ENCODE peak calls at places on chromosome 7, in eight cellular contexts. One of them, this sample, is unnamed.

GRCh38 chr7:2773608-2774007 is 70.5 kb downstream of the GNA12 start:
- DNase-seq in uterus: no peak
- DNase-seq in IMR-90: no peak
- DNase-seq in heart left ventricle: no peak
- DNase-seq in heart right ventricle: no peak
- DNase-seq in psoas muscle: no peak
- DNase-seq in right atrium auricular region: no peak
- DNase-seq in mammary epithelial cell: no peak
- DNase-seq in this sample: no peak

GRCh38 chr7:10121641-10122040 is 852.0 kb upstream of the PHF14 start:
- DNase-seq in IMR-90: no peak
- DNase-seq in right atrium auricular region: no peak
- DNase-seq in mammary epithelial cell: no peak
- DNase-seq in uterus: no peak
- DNase-seq in heart right ventricle: peak; percentile 23
- DNase-seq in heart left ventricle: no peak
- DNase-seq in psoas muscle: no peak
- DNase-seq in this sample: no peak

GRCh38 chr7:75878312-75878768 is 494 bp upstream of the RHBDD2 start:
- DNase-seq in heart right ventricle: no peak
- DNase-seq in uterus: no peak
- DNase-seq in psoas muscle: no peak
- DNase-seq in heart left ventricle: no peak
- DNase-seq in right atrium auricular region: no peak
- DNase-seq in mammary epithelial cell: no peak
- DNase-seq in IMR-90: no peak
- DNase-seq in this sample: no peak

GRCh38 chr7:101172854-101173751 is 7.0 kb downstream of the NAT16 start:
- DNase-seq in heart left ventricle: peak; percentile 84
- DNase-seq in uterus: no peak
- DNase-seq in right atrium auricular region: no peak
- DNase-seq in IMR-90: peak; percentile 71
- DNase-seq in mammary epithelial cell: peak; percentile 68
- DNase-seq in psoas muscle: peak; percentile 86
- DNase-seq in heart right ventricle: peak; percentile 55
- DNase-seq in this sample: no peak

GRCh38 chr7:139669106-139670061 is 108.4 kb downstream of the HIPK2 start:
- DNase-seq in mammary epithelial cell: no peak
- DNase-seq in uterus: no peak
- DNase-seq in IMR-90: no peak
- DNase-seq in heart right ventricle: no peak
- DNase-seq in right atrium auricular region: no peak
- DNase-seq in psoas muscle: no peak
- DNase-seq in heart left ventricle: no peak
- DNase-seq in this sample: no peak

GRCh38 chr7:22185559-22185958 is 171.4 kb downstream of the RAPGEF5 start:
- DNase-seq in heart left ventricle: no peak
- DNase-seq in heart right ventricle: no peak
- DNase-seq in IMR-90: no peak
- DNase-seq in mammary epithelial cell: no peak
- DNase-seq in uterus: no peak
- DNase-seq in right atrium auricular region: no peak
- DNase-seq in psoas muscle: no peak
- DNase-seq in this sample: no peak

GRCh38 chr7:148501707-148502139 is 88.8 kb upstream of the C7orf33 start:
- DNase-seq in psoas muscle: no peak
- DNase-seq in right atrium auricular region: no peak
- DNase-seq in heart right ventricle: no peak
- DNase-seq in IMR-90: no peak
- DNase-seq in heart left ventricle: no peak
- DNase-seq in mammary epithelial cell: no peak
- DNase-seq in uterus: no peak
- DNase-seq in this sample: peak; percentile 6

GRCh38 chr7:107816053-107816566 is 13.1 kb upstream of the SLC26A3 start:
- DNase-seq in IMR-90: no peak
- DNase-seq in heart left ventricle: no peak
- DNase-seq in heart right ventricle: no peak
- DNase-seq in mammary epithelial cell: no peak
- DNase-seq in right atrium auricular region: no peak
- DNase-seq in psoas muscle: no peak
- DNase-seq in uterus: no peak
- DNase-seq in this sample: no peak

GRCh38 chr7:156533420-156533819 is 107.2 kb upstream of the RNF32 start:
- DNase-seq in psoas muscle: no peak
- DNase-seq in heart right ventricle: no peak
- DNase-seq in right atrium auricular region: no peak
- DNase-seq in uterus: no peak
- DNase-seq in IMR-90: no peak
- DNase-seq in mammary epithelial cell: no peak
- DNase-seq in heart left ventricle: no peak
- DNase-seq in this sample: no peak

GRCh38 chr7:87234949-87235348 is 15.4 kb upstream of the TMEM243 start:
- DNase-seq in mammary epithelial cell: no peak
- DNase-seq in heart left ventricle: no peak
- DNase-seq in psoas muscle: no peak
- DNase-seq in IMR-90: peak; percentile 60
- DNase-seq in heart right ventricle: no peak
- DNase-seq in right atrium auricular region: no peak
- DNase-seq in uterus: no peak
- DNase-seq in this sample: peak; percentile 22

GRCh38 chr7:117827861-117828260 is 45.4 kb downstream of the CTTNBP2 start:
- DNase-seq in heart right ventricle: no peak
- DNase-seq in psoas muscle: no peak
- DNase-seq in uterus: no peak
- DNase-seq in IMR-90: peak; percentile 91
- DNase-seq in heart left ventricle: no peak
- DNase-seq in mammary epithelial cell: peak; percentile 57
- DNase-seq in right atrium auricular region: no peak
- DNase-seq in this sample: peak; percentile 92

GRCh38 chr7:50335795-50336754 is 31.6 kb downstream of the IKZF1 start:
- DNase-seq in psoas muscle: peak; percentile 56
- DNase-seq in mammary epithelial cell: no peak
- DNase-seq in right atrium auricular region: no peak
- DNase-seq in uterus: no peak
- DNase-seq in heart left ventricle: no peak
- DNase-seq in IMR-90: no peak
- DNase-seq in heart right ventricle: no peak
- DNase-seq in this sample: no peak

GRCh38 chr7:2880882-2881281 is 36.8 kb upstream of the GNA12 start:
- DNase-seq in uterus: peak; percentile 41
- DNase-seq in heart right ventricle: no peak
- DNase-seq in heart left ventricle: no peak
- DNase-seq in psoas muscle: no peak
- DNase-seq in IMR-90: no peak
- DNase-seq in mammary epithelial cell: no peak
- DNase-seq in right atrium auricular region: no peak
- DNase-seq in this sample: no peak

GRCh38 chr7:8455426-8455825 is 22.0 kb downstream of the NXPH1 start:
- DNase-seq in right atrium auricular region: no peak
- DNase-seq in heart right ventricle: no peak
- DNase-seq in psoas muscle: no peak
- DNase-seq in uterus: no peak
- DNase-seq in IMR-90: no peak
- DNase-seq in heart left ventricle: no peak
- DNase-seq in mammary epithelial cell: no peak
- DNase-seq in this sample: no peak

GRCh38 chr7:127486654-127487053 is 94.1 kb upstream of the ZNF800 start:
- DNase-seq in psoas muscle: no peak
- DNase-seq in right atrium auricular region: no peak
- DNase-seq in uterus: no peak
- DNase-seq in heart right ventricle: no peak
- DNase-seq in mammary epithelial cell: peak; percentile 29
- DNase-seq in IMR-90: peak; percentile 0
- DNase-seq in heart left ventricle: no peak
- DNase-seq in this sample: no peak

GRCh38 chr7:98281757-98282652 is 519 bp downstream of the BRI3 start:
- DNase-seq in mammary epithelial cell: no peak
- DNase-seq in heart right ventricle: peak; percentile 38
- DNase-seq in heart left ventricle: peak; percentile 82
- DNase-seq in psoas muscle: peak; percentile 83
- DNase-seq in right atrium auricular region: no peak
- DNase-seq in uterus: peak; percentile 40
- DNase-seq in IMR-90: no peak
- DNase-seq in this sample: no peak

GRCh38 chr7:74094224-74095095 is 10.9 kb downstream of the LIMK1 start:
- DNase-seq in heart left ventricle: peak; percentile 87
- DNase-seq in mammary epithelial cell: peak; percentile 94
- DNase-seq in heart right ventricle: peak; percentile 44
- DNase-seq in IMR-90: peak; percentile 95
- DNase-seq in psoas muscle: peak; percentile 78
- DNase-seq in uterus: peak; percentile 82
- DNase-seq in right atrium auricular region: peak; percentile 96
- DNase-seq in this sample: peak; percentile 94

GRCh38 chr7:113809591-113809990 is 109.2 kb downstream of the PPP1R3A start:
- DNase-seq in psoas muscle: no peak
- DNase-seq in heart right ventricle: no peak
- DNase-seq in mammary epithelial cell: no peak
- DNase-seq in uterus: no peak
- DNase-seq in right atrium auricular region: no peak
- DNase-seq in IMR-90: no peak
- DNase-seq in heart left ventricle: no peak
- DNase-seq in this sample: peak; percentile 20

GRCh38 chr7:36305226-36305625 is 84.4 kb upstream of the ANLN start:
- DNase-seq in right atrium auricular region: no peak
- DNase-seq in heart right ventricle: no peak
- DNase-seq in mammary epithelial cell: no peak
- DNase-seq in heart left ventricle: no peak
- DNase-seq in psoas muscle: no peak
- DNase-seq in uterus: no peak
- DNase-seq in IMR-90: no peak
- DNase-seq in this sample: no peak

GRCh38 chr7:114944742-114945625 is 23.1 kb downstream of the MDFIC start:
- DNase-seq in IMR-90: peak; percentile 94
- DNase-seq in psoas muscle: peak; percentile 92
- DNase-seq in mammary epithelial cell: no peak
- DNase-seq in heart left ventricle: peak; percentile 78
- DNase-seq in uterus: peak; percentile 88
- DNase-seq in right atrium auricular region: peak; percentile 89
- DNase-seq in heart right ventricle: peak; percentile 76
- DNase-seq in this sample: peak; percentile 93

GRCh38 chr7:40799-41750 is 151.3 kb upstream of the FAM20C start:
- DNase-seq in heart left ventricle: no peak
- DNase-seq in psoas muscle: peak; percentile 30
- DNase-seq in right atrium auricular region: peak; percentile 52
- DNase-seq in IMR-90: no peak
- DNase-seq in heart right ventricle: peak; percentile 3
- DNase-seq in mammary epithelial cell: no peak
- DNase-seq in uterus: no peak
- DNase-seq in this sample: no peak

GRCh38 chr7:28706607-28707006 is 251.5 kb downstream of the TRIL start:
- DNase-seq in psoas muscle: no peak
- DNase-seq in uterus: no peak
- DNase-seq in heart left ventricle: no peak
- DNase-seq in mammary epithelial cell: no peak
- DNase-seq in heart right ventricle: no peak
- DNase-seq in IMR-90: no peak
- DNase-seq in right atrium auricular region: no peak
- DNase-seq in this sample: no peak

DNA sequence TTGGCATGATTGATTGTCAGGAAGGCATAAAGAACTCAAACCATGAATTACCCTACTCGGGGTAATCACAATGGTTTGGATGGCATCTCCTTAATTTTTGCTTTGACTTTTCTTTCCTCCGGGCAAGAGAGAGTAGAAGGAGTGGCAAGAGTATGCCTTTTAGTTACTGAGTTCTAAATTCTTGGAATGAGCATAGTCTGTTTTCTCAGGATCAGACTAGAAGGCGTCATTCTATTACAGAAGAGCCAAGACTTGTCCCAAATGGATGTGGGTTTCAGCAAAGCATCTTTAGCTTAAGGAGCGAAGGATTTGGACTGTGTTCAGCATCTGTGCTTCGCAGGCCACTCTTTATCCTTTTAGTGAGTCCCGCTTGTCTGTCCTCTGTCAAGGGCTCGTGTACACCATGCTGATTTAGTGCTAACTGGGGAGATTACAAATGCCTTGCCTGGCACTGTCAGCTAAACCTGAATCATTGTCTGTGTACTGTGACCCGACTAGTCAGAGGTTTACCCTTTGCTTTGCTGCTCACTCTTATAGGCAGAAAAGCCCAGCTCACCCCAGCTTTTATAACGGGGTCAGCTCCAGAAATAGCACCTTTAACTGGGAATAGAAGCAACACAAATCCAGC is 465.6 kb downstream of the AUTS2 start:
- DNase-seq in mammary epithelial cell: no peak
- DNase-seq in uterus: no peak
- DNase-seq in right atrium auricular region: no peak
- DNase-seq in psoas muscle: no peak
- DNase-seq in heart left ventricle: no peak
- DNase-seq in heart right ventricle: peak; percentile 9
- DNase-seq in IMR-90: no peak
- DNase-seq in this sample: no peak
- TF ChIP-seq CTCF in mammary epithelial cell: no peak
- TF ChIP-seq CTCF in uterus: no peak
- TF ChIP-seq CTCF in right atrium auricular region: no peak
- TF ChIP-seq CTCF in psoas muscle: no peak
- TF ChIP-seq CTCF in heart left ventricle: no peak
- TF ChIP-seq CTCF in heart right ventricle: no peak
- TF ChIP-seq CTCF in IMR-90: no peak
- TF ChIP-seq CTCF in this sample: no peak

GRCh38 chr7:94378396-94378795 is 16.3 kb upstream of the COL1A2 start:
- DNase-seq in heart left ventricle: no peak
- DNase-seq in heart right ventricle: no peak
- DNase-seq in uterus: no peak
- DNase-seq in right atrium auricular region: no peak
- DNase-seq in mammary epithelial cell: no peak
- DNase-seq in psoas muscle: no peak
- DNase-seq in IMR-90: no peak
- DNase-seq in this sample: no peak
- H3K4me1 ChIP-seq in heart left ventricle: peaks cover 28% of the 10 kb centered on the region
- H3K4me1 ChIP-seq in heart right ventricle: no peaks in the 10 kb centered on the region
- H3K4me1 ChIP-seq in uterus: no peaks in the 10 kb centered on the region
- H3K4me1 ChIP-seq in right atrium auricular region: no peaks in the 10 kb centered on the region
- H3K4me1 ChIP-seq in mammary epithelial cell: peaks cover 5% of the 10 kb centered on the region
- H3K4me1 ChIP-seq in psoas muscle: no peaks in the 10 kb centered on the region
- H3K4me1 ChIP-seq in IMR-90: peaks cover 22% of the 10 kb centered on the region
- H3K4me1 ChIP-seq in this sample: peaks cover 43% of the 10 kb centered on the region

GRCh38 chr7:31336202-31337035 is 4.1 kb downstream of the NEUROD6 start:
- DNase-seq in IMR-90: no peak
- DNase-seq in heart left ventricle: no peak
- DNase-seq in uterus: no peak
- DNase-seq in right atrium auricular region: no peak
- DNase-seq in psoas muscle: no peak
- DNase-seq in heart right ventricle: no peak
- DNase-seq in mammary epithelial cell: no peak
- DNase-seq in this sample: no peak
- TF ChIP-seq CTCF in IMR-90: no peak
- TF ChIP-seq CTCF in heart left ventricle: no peak
- TF ChIP-seq CTCF in uterus: no peak
- TF ChIP-seq CTCF in right atrium auricular region: no peak
- TF ChIP-seq CTCF in psoas muscle: no peak
- TF ChIP-seq CTCF in heart right ventricle: no peak
- TF ChIP-seq CTCF in mammary epithelial cell: no peak
- TF ChIP-seq CTCF in this sample: no peak

DNA sequence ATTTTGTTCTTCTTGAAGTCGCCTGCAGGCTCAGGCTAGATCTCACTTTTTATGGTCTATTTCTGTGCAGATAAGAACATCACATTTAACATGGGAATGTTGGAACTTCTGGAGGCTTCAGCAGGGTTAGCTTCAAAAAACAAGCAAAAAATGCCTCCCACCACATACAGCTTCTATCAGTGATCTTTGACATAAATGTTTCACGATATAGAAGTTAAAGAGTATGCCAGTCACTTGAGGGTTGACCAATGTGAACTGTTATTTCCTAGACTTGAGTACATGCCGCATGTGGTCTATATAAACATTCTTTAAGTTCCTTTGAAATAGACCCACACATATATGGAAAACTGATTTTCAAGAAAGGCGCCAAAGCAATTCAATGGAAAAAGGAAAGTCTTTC is 219.2 kb upstream of the KLF14 start:
- DNase-seq in mammary epithelial cell: no peak
- DNase-seq in IMR-90: no peak
- DNase-seq in uterus: no peak
- DNase-seq in heart right ventricle: no peak
- DNase-seq in heart left ventricle: no peak
- DNase-seq in right atrium auricular region: no peak
- DNase-seq in psoas muscle: no peak
- DNase-seq in this sample: no peak
- H3K4me1 ChIP-seq in mammary epithelial cell: peaks cover 17% of the 10 kb centered on the region
- H3K4me1 ChIP-seq in IMR-90: peaks cover 26% of the 10 kb centered on the region
- H3K4me1 ChIP-seq in uterus: no peaks in the 10 kb centered on the region
- H3K4me1 ChIP-seq in heart right ventricle: peaks cover 90% of the 10 kb centered on the region
- H3K4me1 ChIP-seq in heart left ventricle: peaks cover 62% of the 10 kb centered on the region
- H3K4me1 ChIP-seq in right atrium auricular region: no peaks in the 10 kb centered on the region
- H3K4me1 ChIP-seq in psoas muscle: peaks cover 40% of the 10 kb centered on the region
- H3K4me1 ChIP-seq in this sample: peaks cover 16% of the 10 kb centered on the region